ENCODE peak calls at places on chromosomes 6 and 20, in six cellular contexts. One of them, this sample, is unnamed. For H3K4me1, the result is how much of the 10 kb centered on the place peaks cover.

GRCh38 chr6:41072836-41073202 is at the start of gene NFYA:
- DNase-seq in HepG2: no peak
- DNase-seq in A549: no peak
- DNase-seq in stomach: peak
- DNase-seq in ovary: no peak
- DNase-seq in GM12878: no peak
- DNase-seq in this sample: peak

GRCh38 chr6:111361648-111362047 is 121.4 kb downstream of the REV3L start:
- DNase-seq in HepG2: peak
- DNase-seq in A549: peak
- DNase-seq in stomach: no peak
- DNase-seq in ovary: peak
- DNase-seq in GM12878: no peak
- DNase-seq in this sample: no peak

GRCh38 chr6:93124226-93124625 is 295.1 kb downstream of the EPHA7 start:
- DNase-seq in HepG2: peak
- DNase-seq in A549: no peak
- DNase-seq in stomach: no peak
- DNase-seq in ovary: no peak
- DNase-seq in GM12878: no peak
- DNase-seq in this sample: no peak

GRCh38 chr6:112603726-112604125 is 256.6 kb downstream of the RFPL4B start:
- DNase-seq in HepG2: no peak
- DNase-seq in A549: no peak
- DNase-seq in stomach: no peak
- DNase-seq in ovary: no peak
- DNase-seq in GM12878: no peak
- DNase-seq in this sample: no peak

GRCh38 chr20:60055740-60056139 is 97.5 kb downstream of the CDH26 start:
- DNase-seq in HepG2: no peak
- DNase-seq in A549: no peak
- DNase-seq in stomach: peak
- DNase-seq in ovary: no peak
- DNase-seq in GM12878: peak
- DNase-seq in this sample: peak

GRCh38 chr6:1916334-1916985 is 306.7 kb downstream of the FOXC1 start:
- DNase-seq in HepG2: no peak
- DNase-seq in A549: no peak
- DNase-seq in stomach: no peak
- DNase-seq in ovary: no peak
- DNase-seq in GM12878: no peak
- DNase-seq in this sample: no peak

GRCh38 chr6:116705917-116706316 is 24.9 kb downstream of the KPNA5 start:
- DNase-seq in HepG2: no peak
- DNase-seq in A549: no peak
- DNase-seq in stomach: no peak
- DNase-seq in ovary: no peak
- DNase-seq in GM12878: no peak
- DNase-seq in this sample: no peak

GRCh38 chr6:35083507-35083906 is 57.6 kb downstream of the TCP11 start:
- DNase-seq in HepG2: no peak
- DNase-seq in A549: no peak
- DNase-seq in stomach: no peak
- DNase-seq in ovary: no peak
- DNase-seq in GM12878: no peak
- DNase-seq in this sample: no peak

GRCh38 chr20:63819224-63819917 is 11.7 kb downstream of the ZBTB46 start:
- DNase-seq in HepG2: peak
- DNase-seq in A549: peak
- DNase-seq in stomach: no peak
- DNase-seq in ovary: peak
- DNase-seq in GM12878: no peak
- DNase-seq in this sample: no peak

GRCh38 chr20:64101731-64102621 is 5.4 kb downstream of the NPBWR2 start:
- DNase-seq in HepG2: no peak
- DNase-seq in A549: peak
- DNase-seq in stomach: peak
- DNase-seq in ovary: no peak
- DNase-seq in GM12878: no peak
- DNase-seq in this sample: peak

GRCh38 chr20:31698803-31699718 is 23.6 kb downstream of the BCL2L1 start:
- DNase-seq in HepG2: peak
- DNase-seq in A549: peak
- DNase-seq in stomach: peak
- DNase-seq in ovary: peak
- DNase-seq in GM12878: no peak
- DNase-seq in this sample: peak

GRCh38 chr20:44736170-44737021 is 9.3 kb upstream of the KCNK15 start:
- DNase-seq in HepG2: peak
- DNase-seq in A549: peak
- DNase-seq in stomach: peak
- DNase-seq in ovary: peak
- DNase-seq in GM12878: no peak
- DNase-seq in this sample: peak

GRCh38 chr6:44809256-44809655 is 421.8 kb downstream of the CDC5L start:
- DNase-seq in HepG2: no peak
- DNase-seq in A549: no peak
- DNase-seq in stomach: no peak
- DNase-seq in ovary: no peak
- DNase-seq in GM12878: no peak
- DNase-seq in this sample: no peak

GRCh38 chr6:8743146-8743745 is 307.9 kb upstream of the SLC35B3 start:
- DNase-seq in HepG2: peak
- DNase-seq in A549: peak
- DNase-seq in stomach: no peak
- DNase-seq in ovary: no peak
- DNase-seq in GM12878: no peak
- DNase-seq in this sample: no peak

GRCh38 chr20:57323034-57323433 is 6.6 kb upstream of the SPO11 start:
- DNase-seq in HepG2: no peak
- DNase-seq in A549: no peak
- DNase-seq in stomach: no peak
- DNase-seq in ovary: peak
- DNase-seq in GM12878: no peak
- DNase-seq in this sample: no peak

GRCh38 chr6:16148498-16148897 is 19.6 kb downstream of the MYLIP start:
- DNase-seq in HepG2: peak
- DNase-seq in A549: peak
- DNase-seq in stomach: peak
- DNase-seq in ovary: no peak
- DNase-seq in GM12878: no peak
- DNase-seq in this sample: no peak

GRCh38 chr6:99024089-99024488 is 76.3 kb upstream of the FBXL4 start:
- DNase-seq in HepG2: no peak
- DNase-seq in A549: no peak
- DNase-seq in stomach: no peak
- DNase-seq in ovary: no peak
- DNase-seq in GM12878: no peak
- DNase-seq in this sample: no peak

DNA sequence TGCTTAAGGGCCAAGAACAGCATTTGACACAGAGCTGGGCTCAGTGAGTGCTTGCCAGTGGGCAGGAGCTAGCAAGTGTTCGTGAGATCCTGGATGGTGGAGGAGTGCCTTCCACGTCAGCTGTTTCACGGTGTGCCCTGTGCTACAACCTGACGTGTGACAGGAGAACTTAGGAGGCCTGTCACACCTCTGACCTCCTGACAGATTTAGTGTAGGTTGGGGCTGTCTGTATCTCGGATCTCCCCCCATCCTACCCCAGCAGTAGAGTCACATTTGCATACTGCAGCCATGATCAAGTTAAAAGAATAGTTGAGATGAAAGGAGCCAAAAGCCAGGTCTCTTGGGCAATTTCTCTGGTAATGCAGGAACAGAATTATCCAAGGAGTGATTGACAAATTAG is 200.8 kb upstream of the CHD6 start:
- DNase-seq in HepG2: no peak
- DNase-seq in A549: no peak
- DNase-seq in stomach: no peak
- DNase-seq in ovary: no peak
- DNase-seq in GM12878: no peak
- DNase-seq in this sample: no peak
- TF ChIP-seq EP300 in HepG2: no peak
- TF ChIP-seq EP300 in A549: no peak
- TF ChIP-seq EP300 in stomach: no peak
- TF ChIP-seq EP300 in ovary: no peak
- TF ChIP-seq EP300 in GM12878: no peak
- TF ChIP-seq EP300 in this sample: no peak

GRCh38 chr6:11378639-11379038 is 146.2 kb upstream of the NEDD9 start:
- DNase-seq in HepG2: peak
- DNase-seq in A549: no peak
- DNase-seq in stomach: no peak
- DNase-seq in ovary: no peak
- DNase-seq in GM12878: no peak
- DNase-seq in this sample: no peak
- H3K4me1 ChIP-seq in HepG2: under half
- H3K4me1 ChIP-seq in A549: under half
- H3K4me1 ChIP-seq in stomach: under half
- H3K4me1 ChIP-seq in ovary: under half
- H3K4me1 ChIP-seq in GM12878: under half
- H3K4me1 ChIP-seq in this sample: under half

GRCh38 chr20:5729348-5729747 is 20.9 kb upstream of the SHLD1 start:
- DNase-seq in HepG2: no peak
- DNase-seq in A549: peak
- DNase-seq in stomach: no peak
- DNase-seq in ovary: no peak
- DNase-seq in GM12878: no peak
- DNase-seq in this sample: no peak

GRCh38 chr20:5735845-5736530 is 14.2 kb upstream of the SHLD1 start:
- DNase-seq in HepG2: no peak
- DNase-seq in A549: peak
- DNase-seq in stomach: no peak
- DNase-seq in ovary: peak
- DNase-seq in GM12878: no peak
- DNase-seq in this sample: no peak

GRCh38 chr20:5730131-5730530 is 20.1 kb upstream of the SHLD1 start:
- DNase-seq in HepG2: no peak
- DNase-seq in A549: no peak
- DNase-seq in stomach: no peak
- DNase-seq in ovary: no peak
- DNase-seq in GM12878: no peak
- DNase-seq in this sample: no peak

GRCh38 chr20:5734559-5735137 is 15.6 kb upstream of the SHLD1 start:
- DNase-seq in HepG2: no peak
- DNase-seq in A549: peak
- DNase-seq in stomach: no peak
- DNase-seq in ovary: no peak
- DNase-seq in GM12878: no peak
- DNase-seq in this sample: no peak

DNA sequence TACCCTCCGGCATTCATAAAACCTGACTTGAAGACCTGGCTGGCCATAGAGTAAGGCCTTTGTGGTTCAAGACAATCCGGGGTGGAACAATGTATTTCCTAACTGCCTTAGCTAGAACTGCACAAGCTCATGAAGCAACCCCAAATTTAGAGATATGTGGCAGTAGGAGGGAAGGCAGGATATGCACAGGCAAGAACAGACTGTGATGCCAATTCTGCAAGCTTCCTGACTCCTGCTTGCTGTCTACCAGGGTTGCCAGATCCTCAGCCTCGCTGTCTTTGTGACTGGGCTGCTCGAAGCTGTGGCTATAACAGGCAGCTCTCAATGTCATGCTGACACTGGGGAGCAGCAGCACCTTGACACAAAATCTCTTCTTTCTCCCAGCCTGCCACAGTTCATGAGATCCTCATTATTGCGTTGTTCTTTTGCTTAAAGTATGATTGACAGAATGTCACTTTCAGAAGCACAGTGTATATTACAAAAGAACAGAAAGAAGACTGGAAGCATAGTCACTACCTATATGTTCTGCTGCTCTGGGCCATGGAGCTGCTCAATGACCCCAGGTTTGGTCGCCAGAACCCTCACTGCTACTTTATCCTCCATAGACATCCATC is 18.3 kb upstream of the SHLD1 start:
- DNase-seq in HepG2: no peak
- DNase-seq in A549: no peak
- DNase-seq in stomach: no peak
- DNase-seq in ovary: no peak
- DNase-seq in GM12878: no peak
- DNase-seq in this sample: no peak
- TF ChIP-seq EP300 in HepG2: no peak
- TF ChIP-seq EP300 in A549: no peak
- TF ChIP-seq EP300 in stomach: no peak
- TF ChIP-seq EP300 in ovary: no peak
- TF ChIP-seq EP300 in GM12878: no peak
- TF ChIP-seq EP300 in this sample: no peak

GRCh38 chr20:14717124-14718004 is 380.0 kb upstream of the FLRT3 start:
- DNase-seq in HepG2: peak
- DNase-seq in A549: peak
- DNase-seq in stomach: no peak
- DNase-seq in ovary: no peak
- DNase-seq in GM12878: no peak
- DNase-seq in this sample: no peak
- H3K4me1 ChIP-seq in HepG2: under half
- H3K4me1 ChIP-seq in A549: under half
- H3K4me1 ChIP-seq in stomach: under half
- H3K4me1 ChIP-seq in ovary: under half
- H3K4me1 ChIP-seq in GM12878: under half
- H3K4me1 ChIP-seq in this sample: under half

DNA sequence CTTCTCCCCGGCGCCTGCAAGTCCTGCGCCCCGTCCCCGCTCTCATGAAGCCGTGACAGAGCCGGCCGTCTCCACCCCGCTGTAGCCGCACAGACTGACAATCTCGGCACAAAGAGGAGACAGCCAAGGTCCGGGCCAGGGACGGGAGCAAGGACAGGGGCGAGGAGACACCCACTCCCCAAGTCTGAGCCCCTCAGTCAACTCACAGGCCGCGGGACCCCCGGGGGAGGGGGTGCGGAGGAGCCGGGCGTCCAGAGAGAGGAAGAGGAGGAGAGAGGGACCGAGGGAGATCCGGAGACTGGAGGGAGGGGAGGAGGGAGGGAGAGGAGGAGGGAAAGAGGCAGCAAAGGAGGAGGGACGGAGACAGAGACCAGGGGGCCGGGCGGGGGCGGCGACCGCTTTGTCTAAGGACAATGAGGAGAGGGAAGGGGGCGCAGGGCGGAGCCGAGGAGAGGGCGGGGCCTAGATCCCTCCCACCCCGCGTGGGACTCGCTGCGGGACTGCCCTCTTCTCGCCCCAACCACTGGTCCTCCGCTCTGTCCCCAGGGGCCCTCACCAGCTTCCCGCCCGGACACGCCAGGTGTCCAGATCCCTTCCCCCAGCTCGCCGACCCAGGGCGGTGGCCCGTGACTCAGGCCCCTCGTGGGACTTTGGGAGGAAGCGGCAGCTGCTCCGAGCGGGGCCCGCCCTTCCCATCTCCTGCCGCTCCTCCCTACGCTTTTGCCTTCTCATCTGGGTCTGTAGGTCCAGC is 638 bp upstream of the PPP1R18 start:
- DNase-seq in HepG2: peak
- DNase-seq in A549: peak
- DNase-seq in stomach: peak
- DNase-seq in ovary: peak
- DNase-seq in GM12878: peak
- DNase-seq in this sample: peak
- TF ChIP-seq EP300 in HepG2: no peak
- TF ChIP-seq EP300 in A549: no peak
- TF ChIP-seq EP300 in stomach: peak
- TF ChIP-seq EP300 in ovary: peak
- TF ChIP-seq EP300 in GM12878: peak
- TF ChIP-seq EP300 in this sample: peak